ENCODE peak calls at places on chromosomes 12 and 14, in ten cellular contexts. D is body of pancreas, F is pancreas, Y is gastrocnemius medialis, Q is PC-9, X is neural progenitor cell, N is heart right ventricle, O is GM12878, L is H1, V is endodermal cell. W is an unnamed sample. For H3K4me1, the result is how much of the 10 kb centered on the place peaks cover.

GRCh38 chr14:59632381-59632780 is 55.8 kb upstream of the CCDC175 start:
- DNase-seq in D (peak), F (no peak), Y (no peak), Q (no peak), X (peak), N (no peak), O (no peak), L (no peak), V (peak), W (no peak)

GRCh38 chr12:6871052-6871957 is 1.8 kb downstream of the SPSB2 start:
- DNase-seq in D (no peak), F (no peak), Y (no peak), Q (peak), X (peak), N (no peak), O (no peak), L (no peak), V (peak), W (peak)

GRCh38 chr14:32472512-32473472 is 143.7 kb downstream of the AKAP6 start:
- DNase-seq in D (no peak), F (no peak), Y (peak), Q (peak), X (peak), N (peak), O (no peak), L (no peak), V (peak), W (no peak)

GRCh38 chr12:51678086-51678724 is 87.2 kb downstream of the SCN8A start:
- DNase-seq in D (peak), F (no peak), Y (no peak), Q (peak), X (peak), N (no peak), O (no peak), L (no peak), V (peak), W (no peak)

GRCh38 chr14:21860172-21860571 is 186.6 kb upstream of the OR4E1 start:
- DNase-seq in D (no peak), F (no peak), Y (no peak), Q (no peak), X (peak), N (no peak), O (no peak), L (no peak), V (peak), W (no peak)

GRCh38 chr12:1391722-1392121 is 202.7 kb downstream of the FBXL14 start:
- DNase-seq in D (no peak), F (no peak), Y (no peak), Q (no peak), X (peak), N (no peak), O (no peak), L (no peak), V (peak), W (no peak)

GRCh38 chr12:2801044-2801783 is 6.4 kb downstream of the FKBP4 start:
- DNase-seq in D (no peak), F (no peak), Y (no peak), Q (no peak), X (no peak), N (no peak), O (no peak), L (no peak), V (no peak), W (no peak)

GRCh38 chr14:76201162-76201561 is 49.4 kb downstream of the GPATCH2L start:
- DNase-seq in D (no peak), F (no peak), Y (no peak), Q (no peak), X (no peak), N (no peak), O (no peak), L (no peak), V (no peak), W (no peak)

GRCh38 chr14:82414853-82415539 is 881.3 kb upstream of the SEL1L start:
- DNase-seq in D (no peak), F (no peak), Y (no peak), Q (no peak), X (no peak), N (no peak), O (no peak), L (no peak), V (no peak), W (no peak)

GRCh38 chr14:28121512-28122297 is 644.9 kb upstream of the FOXG1 start:
- DNase-seq in D (no peak), F (no peak), Y (no peak), Q (no peak), X (peak), N (no peak), O (no peak), L (peak), V (no peak), W (no peak)

GRCh38 chr14:63276492-63277342 is 42.0 kb downstream of the GPHB5 start:
- DNase-seq in D (no peak), F (no peak), Y (no peak), Q (peak), X (peak), N (no peak), O (no peak), L (no peak), V (peak), W (no peak)

GRCh38 chr12:54398995-54399793 is 14.7 kb upstream of the ZNF385A start:
- DNase-seq in D (peak), F (peak), Y (no peak), Q (peak), X (peak), N (peak), O (no peak), L (no peak), V (peak), W (no peak)

GRCh38 chr12:92403210-92404175 is 257.8 kb upstream of the BTG1 start:
- DNase-seq in D (no peak), F (no peak), Y (no peak), Q (no peak), X (no peak), N (no peak), O (peak), L (no peak), V (no peak), W (no peak)

GRCh38 chr12:112962561-112962960 is 15.8 kb upstream of the OAS2 start:
- DNase-seq in D (no peak), F (no peak), Y (no peak), Q (no peak), X (no peak), N (no peak), O (no peak), L (no peak), V (peak), W (no peak)

GRCh38 chr14:24430682-24431568 is 1.2 kb downstream of the KHNYN start:
- DNase-seq in D (peak), F (peak), Y (no peak), Q (peak), X (peak), N (no peak), O (no peak), L (no peak), V (no peak), W (no peak)

GRCh38 chr14:26694521-26694920 is 96.7 kb upstream of the NOVA1 start:
- DNase-seq in D (no peak), F (no peak), Y (no peak), Q (no peak), X (no peak), N (no peak), O (no peak), L (no peak), V (no peak), W (no peak)

GRCh38 chr12:1185460-1186182 is 194.6 kb downstream of the ERC1 start:
- DNase-seq in D (no peak), F (no peak), Y (no peak), Q (no peak), X (no peak), N (no peak), O (peak), L (no peak), V (no peak), W (no peak)

GRCh38 chr14:59585891-59586554 is 9.4 kb upstream of the CCDC175 start:
- DNase-seq in D (no peak), F (no peak), Y (no peak), Q (no peak), X (no peak), N (no peak), O (no peak), L (no peak), V (no peak), W (no peak)

GRCh38 chr14:26811756-26812305 is 214.0 kb upstream of the NOVA1 start:
- DNase-seq in D (no peak), F (no peak), Y (no peak), Q (no peak), X (no peak), N (no peak), O (no peak), L (no peak), V (no peak), W (no peak)

GRCh38 chr12:86138770-86139169 is 117.4 kb downstream of the MGAT4C start:
- DNase-seq in D (no peak), F (no peak), Y (no peak), Q (no peak), X (no peak), N (no peak), O (no peak), L (no peak), V (no peak), W (no peak)

GRCh38 chr12:114823701-114824100 is 139.7 kb upstream of the TBX3 start:
- DNase-seq in D (no peak), F (no peak), Y (no peak), Q (no peak), X (no peak), N (no peak), O (no peak), L (no peak), V (no peak), W (no peak)

GRCh38 chr12:7678744-7679143 is 13.0 kb upstream of the APOBEC1 start:
- DNase-seq in D (no peak), F (no peak), Y (no peak), Q (no peak), X (no peak), N (no peak), O (no peak), L (no peak), V (no peak), W (no peak)

GRCh38 chr12:38507839-38508238 is 191.3 kb downstream of the ALG10B start:
- DNase-seq in D (no peak), F (no peak), Y (no peak), Q (no peak), X (no peak), N (no peak), O (no peak), L (no peak), V (no peak), W (no peak)

GRCh38 chr14:94123868-94124267 is 5.5 kb downstream of the IFI27L2 start:
- DNase-seq in D (no peak), F (no peak), Y (no peak), Q (no peak), X (no peak), N (no peak), O (no peak), L (no peak), V (peak), W (no peak)

GRCh38 chr12:28963554-28963953 is 185.5 kb upstream of the FAR2 start:
- DNase-seq in D (no peak), F (no peak), Y (no peak), Q (no peak), X (peak), N (no peak), O (no peak), L (no peak), V (no peak), W (no peak)

GRCh38 chr12:65859519-65859918 is 35.2 kb downstream of the HMGA2 start:
- DNase-seq in D (no peak), F (no peak), Y (no peak), Q (no peak), X (no peak), N (no peak), O (no peak), L (no peak), V (no peak), W (no peak)
- H3K4me1 ChIP-seq in D (under half), F (under half), Y (under half), Q (under half), X (under half), N (under half), O (under half), L (under half), V (under half), W (under half)

GRCh38 chr12:81332054-81332453 is 254.2 kb downstream of the ACSS3 start:
- DNase-seq in D (no peak), F (no peak), Y (no peak), Q (no peak), X (no peak), N (no peak), O (no peak), L (no peak), V (no peak), W (no peak)
- H3K27ac ChIP-seq in D (no peak), F (no peak), Y (no peak), Q (no peak), X (no peak), N (no peak), O (no peak), L (no peak), V (no peak), W (no peak)

GRCh38 chr12:14810953-14811483 is 3.0 kb downstream of the SMCO3 start:
- DNase-seq in D (peak), F (no peak), Y (no peak), Q (peak), X (peak), N (no peak), O (no peak), L (no peak), V (peak), W (no peak)

GRCh38 chr12:14810167-14810952 is 3.6 kb downstream of the SMCO3 start:
- DNase-seq in D (no peak), F (no peak), Y (no peak), Q (no peak), X (no peak), N (no peak), O (no peak), L (no peak), V (no peak), W (no peak)

GRCh38 chr12:14814082-14814481 is at the start of gene SMCO3:
- DNase-seq in D (no peak), F (no peak), Y (no peak), Q (no peak), X (no peak), N (no peak), O (no peak), L (no peak), V (no peak), W (no peak)

DNA sequence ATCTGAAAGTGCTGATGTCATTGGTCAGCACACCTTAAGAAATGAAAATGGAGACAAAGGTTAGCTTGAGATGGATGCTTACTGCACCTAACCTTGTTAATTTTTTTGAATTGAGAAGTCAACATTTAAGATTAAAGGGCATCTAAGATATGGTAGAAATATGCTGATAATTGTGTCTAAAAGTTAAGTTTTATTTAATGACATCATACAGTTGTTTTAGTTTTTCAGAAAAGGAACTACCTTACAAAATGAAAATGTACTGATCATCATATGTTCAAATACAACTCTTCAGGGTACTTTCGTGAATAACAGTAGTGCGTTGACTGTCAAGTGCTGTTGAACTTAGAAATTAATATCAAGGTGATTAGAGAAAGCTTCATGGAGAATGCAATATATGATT is 2.5 kb downstream of the SMCO3 start:
- DNase-seq in D (no peak), F (no peak), Y (no peak), Q (no peak), X (no peak), N (no peak), O (no peak), L (no peak), V (no peak), W (no peak)
- TF ChIP-seq CTCF in D (no peak), F (no peak), Y (no peak), Q (peak), X (no peak), N (no peak), O (no peak), L (no peak), V (no peak), W (peak)

GRCh38 chr14:85459361-85459760 is 70.6 kb upstream of the FLRT2 start:
- DNase-seq in D (no peak), F (no peak), Y (no peak), Q (no peak), X (no peak), N (no peak), O (no peak), L (no peak), V (no peak), W (no peak)

GRCh38 chr14:85447883-85448282 is 82.1 kb upstream of the FLRT2 start:
- DNase-seq in D (no peak), F (no peak), Y (no peak), Q (no peak), X (no peak), N (no peak), O (no peak), L (no peak), V (no peak), W (no peak)

GRCh38 chr14:85454183-85454813 is 75.6 kb upstream of the FLRT2 start:
- DNase-seq in D (peak), F (no peak), Y (no peak), Q (no peak), X (no peak), N (no peak), O (no peak), L (no peak), V (no peak), W (no peak)

GRCh38 chr14:85453401-85453800 is 76.5 kb upstream of the FLRT2 start:
- DNase-seq in D (no peak), F (no peak), Y (no peak), Q (no peak), X (no peak), N (no peak), O (no peak), L (no peak), V (no peak), W (no peak)
- H3K4me1 ChIP-seq in D (under half), F (under half), Y (under half), Q (under half), X (under half), N (under half), O (under half), L (under half), V (under half), W (under half)

DNA sequence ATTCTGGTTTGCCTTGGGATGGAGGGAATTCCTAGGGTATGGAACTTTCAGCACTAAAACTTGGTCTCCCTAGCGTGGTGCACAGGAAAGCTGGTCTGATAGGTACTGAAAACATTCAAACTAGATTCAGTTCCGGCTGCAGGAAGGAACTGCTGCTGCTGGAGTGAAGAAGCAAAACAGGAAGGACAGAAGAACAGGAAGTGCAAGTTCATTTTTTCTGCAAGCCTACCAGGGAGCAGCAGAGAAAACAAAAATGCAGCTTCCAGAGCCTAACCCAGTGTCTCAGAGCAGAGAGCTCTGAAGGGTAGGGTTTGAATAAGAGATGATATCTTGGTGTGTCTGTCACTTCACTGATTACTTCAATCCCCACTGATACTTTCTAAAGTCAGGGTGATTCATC is 165.2 kb downstream of the VRK1 start:
- DNase-seq in D (peak), F (no peak), Y (no peak), Q (no peak), X (no peak), N (no peak), O (no peak), L (no peak), V (no peak), W (no peak)
- H3K27ac ChIP-seq in D (no peak), F (no peak), Y (no peak), Q (no peak), X (no peak), N (no peak), O (no peak), L (no peak), V (no peak), W (no peak)

DNA sequence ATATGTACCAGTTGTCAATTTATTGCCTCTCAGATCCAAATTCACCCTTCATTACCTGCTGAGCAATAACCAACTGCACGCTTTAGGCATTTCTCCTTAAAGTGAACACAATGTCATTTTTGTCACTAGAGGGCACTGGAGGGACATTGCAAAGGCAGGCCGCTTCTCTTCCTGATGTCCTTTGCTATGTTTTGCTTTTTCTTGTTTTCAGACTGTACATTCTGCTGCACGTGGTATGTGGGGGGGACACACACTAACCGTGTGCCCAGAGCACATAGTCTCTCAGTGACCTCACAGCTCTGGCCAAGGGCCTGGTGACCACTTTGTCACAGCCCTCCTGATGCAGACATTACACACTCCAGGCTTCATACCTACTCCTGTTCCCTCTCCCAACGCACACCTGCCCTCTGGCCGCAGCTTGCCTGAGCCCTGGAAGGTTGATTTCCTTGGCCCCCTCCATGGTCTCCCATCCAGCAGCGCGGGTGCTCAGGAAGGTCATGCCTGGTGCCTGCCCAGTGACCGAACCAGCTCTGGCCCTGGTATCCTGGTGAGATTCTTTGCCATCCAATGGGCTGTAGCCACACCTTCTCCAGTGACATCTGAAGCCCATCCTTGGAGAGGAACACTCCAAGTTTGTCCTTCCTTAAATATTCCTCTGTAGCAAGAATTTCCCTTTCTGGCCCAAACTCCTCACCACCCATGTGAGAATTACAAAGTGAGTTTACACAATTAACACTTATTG is 39.9 kb downstream of the MYO1H start:
- DNase-seq in D (peak), F (no peak), Y (no peak), Q (peak), X (peak), N (no peak), O (no peak), L (no peak), V (peak), W (no peak)
- TF ChIP-seq CTCF in D (no peak), F (no peak), Y (peak), Q (peak), X (peak), N (peak), O (peak), L (no peak), V (peak), W (peak)

GRCh38 chr14:69695664-69696527 is 71.0 kb upstream of the SRSF5 start:
- DNase-seq in D (peak), F (no peak), Y (no peak), Q (peak), X (peak), N (no peak), O (no peak), L (no peak), V (peak), W (no peak)
- H3K4me1 ChIP-seq in D (half or more), F (half or more), Y (half or more), Q (under half), X (half or more), N (half or more), O (half or more), L (under half), V (under half), W (under half)

GRCh38 chr12:66694666-66695065 is 15.8 kb upstream of the GRIP1 start:
- DNase-seq in D (no peak), F (no peak), Y (no peak), Q (no peak), X (no peak), N (no peak), O (no peak), L (no peak), V (no peak), W (no peak)

GRCh38 chr12:66692986-66693385 is 14.1 kb upstream of the GRIP1 start:
- DNase-seq in D (no peak), F (no peak), Y (no peak), Q (no peak), X (no peak), N (no peak), O (no peak), L (no peak), V (no peak), W (no peak)

GRCh38 chr12:66693901-66694513 is 15.1 kb upstream of the GRIP1 start:
- DNase-seq in D (peak), F (no peak), Y (no peak), Q (peak), X (peak), N (peak), O (peak), L (no peak), V (peak), W (no peak)

GRCh38 chr12:66695130-66695529 is 16.3 kb upstream of the GRIP1 start:
- DNase-seq in D (peak), F (peak), Y (no peak), Q (no peak), X (no peak), N (no peak), O (no peak), L (no peak), V (no peak), W (no peak)

GRCh38 chr12:66692170-66692569 is 13.3 kb upstream of the GRIP1 start:
- DNase-seq in D (no peak), F (no peak), Y (no peak), Q (no peak), X (no peak), N (no peak), O (no peak), L (no peak), V (no peak), W (no peak)
- H3K27ac ChIP-seq in D (no peak), F (no peak), Y (no peak), Q (no peak), X (no peak), N (no peak), O (no peak), L (no peak), V (no peak), W (no peak)

W was measured in RWPE2.